ENCODE peak calls at places on chromosomes 12 and 14, in six cellular contexts. One of them, this sample, is unnamed. For H3K4me1, the result is how much of the 10 kb centered on the place peaks cover.

GRCh38 chr14:52043690-52044089 is 25.2 kb downstream of the NID2 start:
- DNase-seq in suprapubic skin: no peak
- DNase-seq in stomach: peak
- DNase-seq in endothelial cell of umbilical vein: peak
- DNase-seq in GM23338: peak
- DNase-seq in esophagus muscularis mucosa: peak
- DNase-seq in this sample: no peak

GRCh38 chr14:103127861-103128598 is 4.8 kb downstream of the TNFAIP2 start:
- DNase-seq in suprapubic skin: peak
- DNase-seq in stomach: no peak
- DNase-seq in endothelial cell of umbilical vein: no peak
- DNase-seq in GM23338: no peak
- DNase-seq in esophagus muscularis mucosa: no peak
- DNase-seq in this sample: no peak

GRCh38 chr12:60100852-60101251 is 505.0 kb downstream of the SLC16A7 start:
- DNase-seq in suprapubic skin: no peak
- DNase-seq in stomach: no peak
- DNase-seq in endothelial cell of umbilical vein: no peak
- DNase-seq in GM23338: no peak
- DNase-seq in esophagus muscularis mucosa: no peak
- DNase-seq in this sample: no peak

GRCh38 chr14:106840258-106840657 is 1313.9 kb downstream of the TMEM121 start:
- DNase-seq in suprapubic skin: no peak
- DNase-seq in stomach: no peak
- DNase-seq in endothelial cell of umbilical vein: no peak
- DNase-seq in GM23338: no peak
- DNase-seq in esophagus muscularis mucosa: no peak
- DNase-seq in this sample: no peak

GRCh38 chr12:50739611-50740010 is 24.3 kb upstream of the ATF1 start:
- DNase-seq in suprapubic skin: no peak
- DNase-seq in stomach: no peak
- DNase-seq in endothelial cell of umbilical vein: no peak
- DNase-seq in GM23338: no peak
- DNase-seq in esophagus muscularis mucosa: no peak
- DNase-seq in this sample: no peak

GRCh38 chr14:37622231-37622923 is 26.9 kb downstream of the TTC6 start:
- DNase-seq in suprapubic skin: no peak
- DNase-seq in stomach: no peak
- DNase-seq in endothelial cell of umbilical vein: peak
- DNase-seq in GM23338: peak
- DNase-seq in esophagus muscularis mucosa: no peak
- DNase-seq in this sample: no peak

GRCh38 chr12:57230381-57231155 is 1.1 kb downstream of the SHMT2 start:
- DNase-seq in suprapubic skin: no peak
- DNase-seq in stomach: no peak
- DNase-seq in endothelial cell of umbilical vein: no peak
- DNase-seq in GM23338: no peak
- DNase-seq in esophagus muscularis mucosa: no peak
- DNase-seq in this sample: peak

GRCh38 chr14:61247935-61248334 is 33.2 kb downstream of the TMEM30B start:
- DNase-seq in suprapubic skin: no peak
- DNase-seq in stomach: no peak
- DNase-seq in endothelial cell of umbilical vein: no peak
- DNase-seq in GM23338: no peak
- DNase-seq in esophagus muscularis mucosa: no peak
- DNase-seq in this sample: no peak

GRCh38 chr12:87439990-87440827 is 589.0 kb downstream of the C12orf50 start:
- DNase-seq in suprapubic skin: no peak
- DNase-seq in stomach: peak
- DNase-seq in endothelial cell of umbilical vein: peak
- DNase-seq in GM23338: no peak
- DNase-seq in esophagus muscularis mucosa: no peak
- DNase-seq in this sample: no peak

GRCh38 chr12:119859241-119859640 is 17.9 kb downstream of the CIT start:
- DNase-seq in suprapubic skin: no peak
- DNase-seq in stomach: no peak
- DNase-seq in endothelial cell of umbilical vein: no peak
- DNase-seq in GM23338: no peak
- DNase-seq in esophagus muscularis mucosa: no peak
- DNase-seq in this sample: no peak

GRCh38 chr14:106848330-106849121 is 1322.1 kb downstream of the TMEM121 start:
- DNase-seq in suprapubic skin: no peak
- DNase-seq in stomach: no peak
- DNase-seq in endothelial cell of umbilical vein: no peak
- DNase-seq in GM23338: no peak
- DNase-seq in esophagus muscularis mucosa: no peak
- DNase-seq in this sample: no peak

GRCh38 chr12:32083489-32083888 is 23.2 kb upstream of the BICD1 start:
- DNase-seq in suprapubic skin: no peak
- DNase-seq in stomach: no peak
- DNase-seq in endothelial cell of umbilical vein: no peak
- DNase-seq in GM23338: no peak
- DNase-seq in esophagus muscularis mucosa: no peak
- DNase-seq in this sample: no peak

GRCh38 chr14:96827310-96827709 is 30.1 kb downstream of the VRK1 start:
- DNase-seq in suprapubic skin: no peak
- DNase-seq in stomach: no peak
- DNase-seq in endothelial cell of umbilical vein: no peak
- DNase-seq in GM23338: no peak
- DNase-seq in esophagus muscularis mucosa: no peak
- DNase-seq in this sample: no peak

GRCh38 chr14:52430474-52430873 is 116.4 kb downstream of the PTGER2 start:
- DNase-seq in suprapubic skin: no peak
- DNase-seq in stomach: no peak
- DNase-seq in endothelial cell of umbilical vein: no peak
- DNase-seq in GM23338: no peak
- DNase-seq in esophagus muscularis mucosa: no peak
- DNase-seq in this sample: no peak

DNA sequence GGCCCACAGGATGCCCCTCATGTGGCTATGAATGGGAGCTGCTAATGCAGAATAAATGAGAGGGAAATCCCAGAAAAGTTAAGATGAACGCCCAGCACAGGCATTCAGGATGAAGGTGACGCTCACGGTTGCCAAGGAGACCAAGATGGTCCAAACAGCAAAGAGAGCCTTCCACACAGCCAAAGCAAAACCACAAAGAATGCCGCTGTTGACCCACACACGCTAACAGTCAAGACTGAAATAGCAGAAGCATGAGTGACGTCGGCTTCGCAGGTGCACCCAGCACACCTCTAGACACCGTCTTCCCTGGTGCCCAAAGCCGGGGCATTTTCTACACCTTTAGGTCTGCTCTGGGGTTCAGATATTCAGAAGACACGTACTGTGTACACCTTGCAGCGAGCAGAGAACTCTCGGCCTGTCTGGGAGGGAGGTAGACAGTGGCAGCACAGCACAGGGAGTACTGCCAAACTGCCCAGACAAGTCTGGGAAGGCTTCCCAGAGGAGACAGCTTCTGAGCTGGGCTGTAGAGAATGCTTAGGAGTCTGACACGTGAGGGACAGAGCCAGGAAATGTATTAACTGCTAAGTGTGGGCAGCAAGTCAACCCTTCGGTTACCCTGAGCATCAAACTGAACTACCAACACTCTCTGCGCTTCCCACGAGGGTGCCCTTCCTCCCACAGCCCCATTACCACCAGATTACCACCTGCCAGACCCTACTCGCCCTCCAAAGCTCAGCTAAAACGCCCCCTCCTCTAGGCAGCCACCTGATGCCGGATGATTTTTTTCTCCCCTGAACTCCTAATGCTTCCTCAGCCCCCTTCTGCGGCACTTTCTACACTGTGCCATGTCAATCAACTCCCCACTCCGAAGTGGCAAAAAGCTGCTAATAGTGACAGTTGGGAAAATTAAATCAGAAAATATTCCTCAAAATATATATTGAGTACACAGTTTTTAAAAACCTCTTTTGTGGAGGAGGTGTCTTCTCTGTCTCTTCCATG is 50.1 kb downstream of the CCDC88C start:
- DNase-seq in suprapubic skin: no peak
- DNase-seq in stomach: peak
- DNase-seq in endothelial cell of umbilical vein: peak
- DNase-seq in GM23338: no peak
- DNase-seq in esophagus muscularis mucosa: no peak
- DNase-seq in this sample: no peak
- H3K27ac ChIP-seq in suprapubic skin: peak
- H3K27ac ChIP-seq in stomach: peak
- H3K27ac ChIP-seq in endothelial cell of umbilical vein: no peak
- H3K27ac ChIP-seq in GM23338: no peak
- H3K27ac ChIP-seq in esophagus muscularis mucosa: no peak
- H3K27ac ChIP-seq in this sample: peak

DNA sequence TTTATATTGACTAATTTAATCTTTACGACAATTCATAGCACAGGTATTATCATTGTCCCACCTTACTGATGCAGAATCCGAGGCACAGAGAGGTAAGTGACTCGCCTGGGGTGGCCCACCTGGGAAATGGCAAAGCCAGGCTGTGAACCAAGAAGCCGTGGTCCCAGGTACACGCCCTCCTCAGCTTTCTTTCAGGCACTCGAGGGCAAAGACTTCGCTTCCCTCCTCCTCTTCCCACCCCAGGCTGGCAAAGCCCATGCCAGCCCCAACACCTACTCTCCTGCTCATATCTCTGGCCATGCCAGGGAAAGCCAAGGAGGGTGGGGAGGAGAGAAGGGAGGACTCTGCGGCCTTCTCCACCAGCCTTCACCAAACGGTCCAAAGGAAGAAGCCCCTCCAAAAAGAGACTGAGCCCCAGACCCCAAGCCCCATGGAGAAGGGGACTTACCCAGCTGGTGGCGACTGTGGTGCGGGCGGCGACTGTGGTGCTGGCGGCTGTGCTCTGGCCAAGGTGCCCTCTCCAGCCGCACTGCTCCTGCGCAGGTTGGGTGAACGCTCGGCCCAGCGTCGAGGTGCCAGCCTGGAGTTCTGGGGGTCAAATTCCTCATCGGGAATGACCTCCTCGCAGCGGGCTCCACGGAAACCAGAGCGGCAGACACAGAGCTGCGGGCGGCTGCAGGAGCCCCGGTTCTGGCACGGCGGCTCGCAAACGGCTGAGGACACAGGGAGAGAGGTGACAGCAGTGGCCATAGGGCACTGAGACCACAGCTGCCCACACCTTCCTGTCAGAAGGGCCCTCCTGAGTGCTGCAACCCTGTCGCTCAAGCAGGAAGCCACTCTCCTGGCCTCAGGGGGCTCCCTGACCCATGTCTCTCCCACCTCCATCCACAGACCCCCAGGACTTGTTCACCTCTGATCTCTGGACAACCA is 26.4 kb downstream of the LTBP2 start:
- DNase-seq in suprapubic skin: no peak
- DNase-seq in stomach: no peak
- DNase-seq in endothelial cell of umbilical vein: no peak
- DNase-seq in GM23338: no peak
- DNase-seq in esophagus muscularis mucosa: no peak
- DNase-seq in this sample: peak
- H3K4me1 ChIP-seq in suprapubic skin: half or more
- H3K4me1 ChIP-seq in stomach: under half
- H3K4me1 ChIP-seq in endothelial cell of umbilical vein: under half
- H3K4me1 ChIP-seq in GM23338: under half
- H3K4me1 ChIP-seq in esophagus muscularis mucosa: under half
- H3K4me1 ChIP-seq in this sample: under half

GRCh38 chr14:34501997-34502396 is 37.5 kb downstream of the EAPP start:
- DNase-seq in suprapubic skin: no peak
- DNase-seq in stomach: no peak
- DNase-seq in endothelial cell of umbilical vein: peak
- DNase-seq in GM23338: no peak
- DNase-seq in esophagus muscularis mucosa: no peak
- DNase-seq in this sample: no peak

GRCh38 chr14:34496007-34496678 is 34.1 kb upstream of the SPTSSA start:
- DNase-seq in suprapubic skin: no peak
- DNase-seq in stomach: peak
- DNase-seq in endothelial cell of umbilical vein: no peak
- DNase-seq in GM23338: no peak
- DNase-seq in esophagus muscularis mucosa: no peak
- DNase-seq in this sample: no peak

GRCh38 chr14:34498684-34499412 is 36.8 kb upstream of the SPTSSA start:
- DNase-seq in suprapubic skin: no peak
- DNase-seq in stomach: peak
- DNase-seq in endothelial cell of umbilical vein: peak
- DNase-seq in GM23338: peak
- DNase-seq in esophagus muscularis mucosa: no peak
- DNase-seq in this sample: no peak

GRCh38 chr14:34501004-34501580 is 38.4 kb downstream of the EAPP start:
- DNase-seq in suprapubic skin: no peak
- DNase-seq in stomach: no peak
- DNase-seq in endothelial cell of umbilical vein: no peak
- DNase-seq in GM23338: no peak
- DNase-seq in esophagus muscularis mucosa: no peak
- DNase-seq in this sample: no peak

GRCh38 chr14:34496679-34497513 is 34.9 kb upstream of the SPTSSA start:
- DNase-seq in suprapubic skin: peak
- DNase-seq in stomach: peak
- DNase-seq in endothelial cell of umbilical vein: peak
- DNase-seq in GM23338: peak
- DNase-seq in esophagus muscularis mucosa: peak
- DNase-seq in this sample: no peak
- TF ChIP-seq POLR2AphosphoS5 in suprapubic skin: peak
- TF ChIP-seq POLR2AphosphoS5 in stomach: no peak
- TF ChIP-seq POLR2AphosphoS5 in endothelial cell of umbilical vein: peak
- TF ChIP-seq POLR2AphosphoS5 in GM23338: no peak
- TF ChIP-seq POLR2AphosphoS5 in esophagus muscularis mucosa: peak
- TF ChIP-seq POLR2AphosphoS5 in this sample: peak

DNA sequence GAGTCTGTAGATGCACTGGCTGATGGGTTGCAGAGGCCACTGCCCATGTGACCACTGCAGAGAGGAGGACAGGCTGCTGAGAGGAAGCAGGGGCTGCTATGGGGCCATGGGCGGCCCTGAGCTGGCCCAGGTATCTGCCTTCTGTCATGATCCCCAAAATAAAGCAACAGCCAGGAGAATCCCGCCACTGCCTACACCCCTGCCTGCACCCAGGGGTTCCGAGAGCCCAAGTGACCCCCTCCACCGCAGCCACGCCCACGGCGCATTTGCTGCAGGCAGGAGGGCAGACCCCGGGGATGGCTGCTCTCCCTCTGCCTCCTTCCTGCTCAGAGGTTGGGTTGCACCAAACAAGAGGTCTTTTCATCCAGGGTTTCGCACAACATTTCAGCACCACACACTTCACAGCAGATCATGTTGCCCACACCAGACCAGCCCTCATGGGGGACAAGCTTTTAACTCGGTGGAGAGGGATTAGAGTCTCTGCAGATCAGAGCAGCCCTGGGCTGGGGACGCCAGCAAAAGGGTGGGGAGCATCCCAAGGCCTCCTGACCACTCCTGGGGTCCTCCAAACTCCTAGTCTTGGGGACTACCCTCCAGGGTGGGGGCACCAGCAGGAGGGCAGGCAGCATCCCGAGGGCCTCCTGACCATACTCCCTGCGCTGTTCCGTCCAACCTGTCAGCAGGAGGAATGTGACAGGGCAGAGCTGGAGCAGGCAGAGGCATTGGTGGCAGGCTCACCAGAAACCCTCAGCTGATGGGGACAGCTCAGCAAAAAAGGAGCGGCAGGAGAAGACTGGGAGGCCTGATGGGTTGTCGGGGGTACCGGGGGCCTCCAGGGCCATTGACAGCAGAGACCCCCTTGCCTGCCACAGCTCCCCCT is 14.1 kb downstream of the CCDC85C start:
- DNase-seq in suprapubic skin: no peak
- DNase-seq in stomach: no peak
- DNase-seq in endothelial cell of umbilical vein: no peak
- DNase-seq in GM23338: no peak
- DNase-seq in esophagus muscularis mucosa: no peak
- DNase-seq in this sample: no peak
- H3K27ac ChIP-seq in suprapubic skin: no peak
- H3K27ac ChIP-seq in stomach: peak
- H3K27ac ChIP-seq in endothelial cell of umbilical vein: no peak
- H3K27ac ChIP-seq in GM23338: peak
- H3K27ac ChIP-seq in esophagus muscularis mucosa: peak
- H3K27ac ChIP-seq in this sample: peak